ENCODE peak calls at places on chromosomes 13 and 19, in nine cellular contexts. X is stimulated activated CD8-positive, alpha-beta memory T cell treated with anti-CD3 and anti-CD28 coated beads, Interleukin-2, amount 100 ng/mL, for 1 hour; Z is T-helper 2 cell; A is HEK293T; V is activated CD8-positive, alpha-beta memory T cell treated with anti-CD3 and anti-CD28 coated beads for 1 hour; F is HFF-Myc; N is AG04450; S is HTR-8/SVneo; B is left ventricle myocardium inferior. K is an unnamed sample.

GRCh38 chr13:97122381-97122996 is 99.6 kb upstream of the MBNL2 start:
- DNase-seq in X (no peak), Z (no peak), A (no peak), V (no peak), F (no peak), N (no peak), S (no peak), B (no peak), K (peak)

GRCh38 chr19:55149078-55150003 is at the start of gene TNNT1:
- DNase-seq in X (no peak), Z (no peak), A (no peak), V (no peak), F (no peak), N (no peak), S (no peak), B (peak), K (no peak)

GRCh38 chr19:10752237-10752912 is 34.5 kb downstream of the DNM2 start:
- DNase-seq in X (no peak), Z (no peak), A (no peak), V (no peak), F (no peak), N (no peak), S (no peak), B (peak), K (no peak)

GRCh38 chr13:75312884-75313520 is 169.0 kb downstream of the TBC1D4 start:
- DNase-seq in X (no peak), Z (no peak), A (no peak), V (no peak), F (no peak), N (no peak), S (no peak), B (no peak), K (no peak)

GRCh38 chr19:39411006-39411831 is 1.2 kb upstream of the PLEKHG2 start:
- DNase-seq in X (no peak), Z (no peak), A (no peak), V (no peak), F (no peak), N (no peak), S (no peak), B (no peak), K (peak)

GRCh38 chr19:5147971-5148793 is 179.3 kb downstream of the KDM4B start:
- DNase-seq in X (no peak), Z (no peak), A (no peak), V (no peak), F (no peak), N (no peak), S (no peak), B (peak), K (no peak)

GRCh38 chr19:56071151-56071550 is 49.9 kb downstream of the ZNF787 start:
- DNase-seq in X (no peak), Z (no peak), A (peak), V (no peak), F (no peak), N (no peak), S (no peak), B (no peak), K (no peak)

GRCh38 chr19:35303357-35303915 is 11.5 kb downstream of the MAG start:
- DNase-seq in X (no peak), Z (no peak), A (no peak), V (no peak), F (no peak), N (no peak), S (no peak), B (no peak), K (no peak)

GRCh38 chr13:99830931-99831330 is 140.6 kb downstream of the ZIC5 start:
- DNase-seq in X (no peak), Z (no peak), A (peak), V (no peak), F (no peak), N (no peak), S (no peak), B (no peak), K (no peak)

GRCh38 chr19:55305983-55306562 is 19.1 kb downstream of the TMEM150B start:
- DNase-seq in X (no peak), Z (no peak), A (no peak), V (no peak), F (no peak), N (no peak), S (no peak), B (no peak), K (no peak)

GRCh38 chr13:53254495-53254894 is 225.9 kb downstream of the OLFM4 start:
- DNase-seq in X (no peak), Z (no peak), A (no peak), V (no peak), F (no peak), N (no peak), S (no peak), B (no peak), K (peak)

GRCh38 chr13:40386586-40386985 is 279.9 kb downstream of the FOXO1 start:
- DNase-seq in X (no peak), Z (no peak), A (no peak), V (no peak), F (no peak), N (no peak), S (no peak), B (no peak), K (no peak)

GRCh38 chr13:30108913-30109237 is 198.5 kb downstream of the KATNAL1 start:
- DNase-seq in X (no peak), Z (no peak), A (no peak), V (no peak), F (no peak), N (no peak), S (no peak), B (no peak), K (no peak)

GRCh38 chr13:43730642-43731041 is 56.1 kb downstream of the ENOX1 start:
- DNase-seq in X (no peak), Z (no peak), A (no peak), V (no peak), F (peak), N (peak), S (no peak), B (no peak), K (no peak)

GRCh38 chr13:27338816-27339215 is 68.2 kb downstream of the RASL11A start:
- DNase-seq in X (no peak), Z (no peak), A (peak), V (no peak), F (no peak), N (no peak), S (no peak), B (no peak), K (no peak)

GRCh38 chr13:41145136-41145908 is 12.7 kb upstream of the KBTBD6 start:
- DNase-seq in X (no peak), Z (no peak), A (no peak), V (no peak), F (peak), N (peak), S (no peak), B (no peak), K (no peak)

GRCh38 chr19:40467007-40467565 is 285 bp downstream of the SPTBN4 start:
- DNase-seq in X (no peak), Z (no peak), A (no peak), V (no peak), F (no peak), N (no peak), S (no peak), B (no peak), K (no peak)

GRCh38 chr13:23674795-23675640 is 104.8 kb downstream of the TNFRSF19 start:
- DNase-seq in X (no peak), Z (no peak), A (no peak), V (no peak), F (no peak), N (peak), S (no peak), B (no peak), K (no peak)

GRCh38 chr13:73870970-73871935 is 263.0 kb downstream of the KLF12 start:
- DNase-seq in X (no peak), Z (no peak), A (peak), V (no peak), F (no peak), N (peak), S (peak), B (no peak), K (no peak)

K was measured in ACHN.